ENCODE peak calls at places on chromosomes 3 and 15, in four cellular contexts. One of them, this sample, is unnamed.

GRCh38 chr3:55143928-55144671 is 216.2 kb upstream of the LRTM1 start:
- DNase-seq in GM23338: no peak
- DNase-seq in H1: no peak
- DNase-seq in HCT116: no peak
- DNase-seq in this sample: no peak

GRCh38 chr3:10855083-10855870 is 39.2 kb downstream of the SLC6A11 start:
- DNase-seq in GM23338: no peak
- DNase-seq in H1: no peak
- DNase-seq in HCT116: no peak
- DNase-seq in this sample: no peak

GRCh38 chr15:31279221-31280036 is 47.2 kb upstream of the KLF13 start:
- DNase-seq in GM23338: no peak
- DNase-seq in H1: peak; percentile 38
- DNase-seq in HCT116: no peak
- DNase-seq in this sample: no peak

GRCh38 chr15:35181538-35181937 is 96.4 kb upstream of the NANOGP8 start:
- DNase-seq in GM23338: no peak
- DNase-seq in H1: no peak
- DNase-seq in HCT116: peak; percentile 3
- DNase-seq in this sample: no peak

GRCh38 chr15:34757262-34757661 is 2.5 kb upstream of the GJD2 start:
- DNase-seq in GM23338: no peak
- DNase-seq in H1: no peak
- DNase-seq in HCT116: no peak
- DNase-seq in this sample: no peak

GRCh38 chr15:79002631-79003030 is 57.8 kb upstream of the CTSH start:
- DNase-seq in GM23338: no peak
- DNase-seq in H1: no peak
- DNase-seq in HCT116: no peak
- DNase-seq in this sample: no peak

GRCh38 chr3:70982700-70983140 is 600.8 kb downstream of the FOXP1 start:
- DNase-seq in GM23338: peak; percentile 54
- DNase-seq in H1: no peak
- DNase-seq in HCT116: peak; percentile 71
- DNase-seq in this sample: no peak

GRCh38 chr15:99165020-99165790 is 60.3 kb downstream of the SYNM start:
- DNase-seq in GM23338: no peak
- DNase-seq in H1: peak; percentile 6
- DNase-seq in HCT116: no peak
- DNase-seq in this sample: no peak

GRCh38 chr3:151843275-151843674 is 29.4 kb downstream of the AADAC start:
- DNase-seq in GM23338: no peak
- DNase-seq in H1: no peak
- DNase-seq in HCT116: no peak
- DNase-seq in this sample: no peak

GRCh38 chr15:62997441-62997840 is 45.1 kb upstream of the TPM1 start:
- DNase-seq in GM23338: no peak
- DNase-seq in H1: no peak
- DNase-seq in HCT116: no peak
- DNase-seq in this sample: no peak

GRCh38 chr3:150385296-150386242 is 22.5 kb upstream of the TSC22D2 start:
- DNase-seq in GM23338: no peak
- DNase-seq in H1: no peak
- DNase-seq in HCT116: no peak
- DNase-seq in this sample: no peak
- TF ChIP-seq POLR2AphosphoS5 in GM23338: no peak
- TF ChIP-seq POLR2AphosphoS5 in H1: no peak
- TF ChIP-seq POLR2AphosphoS5 in HCT116: no peak
- TF ChIP-seq POLR2AphosphoS5 in this sample: no peak

GRCh38 chr3:114411811-114412803 is 118.3 kb downstream of the TIGIT start:
- DNase-seq in GM23338: no peak
- DNase-seq in H1: no peak
- DNase-seq in HCT116: peak; percentile 65
- DNase-seq in this sample: no peak

GRCh38 chr3:114406922-114407321 is 113.1 kb downstream of the TIGIT start:
- DNase-seq in GM23338: no peak
- DNase-seq in H1: no peak
- DNase-seq in HCT116: no peak
- DNase-seq in this sample: no peak

GRCh38 chr3:114408763-114409162 is 114.9 kb downstream of the TIGIT start:
- DNase-seq in GM23338: peak; percentile 36
- DNase-seq in H1: no peak
- DNase-seq in HCT116: no peak
- DNase-seq in this sample: no peak

GRCh38 chr3:114409291-114409690 is 115.5 kb downstream of the TIGIT start:
- DNase-seq in GM23338: no peak
- DNase-seq in H1: no peak
- DNase-seq in HCT116: no peak
- DNase-seq in this sample: no peak

DNA sequence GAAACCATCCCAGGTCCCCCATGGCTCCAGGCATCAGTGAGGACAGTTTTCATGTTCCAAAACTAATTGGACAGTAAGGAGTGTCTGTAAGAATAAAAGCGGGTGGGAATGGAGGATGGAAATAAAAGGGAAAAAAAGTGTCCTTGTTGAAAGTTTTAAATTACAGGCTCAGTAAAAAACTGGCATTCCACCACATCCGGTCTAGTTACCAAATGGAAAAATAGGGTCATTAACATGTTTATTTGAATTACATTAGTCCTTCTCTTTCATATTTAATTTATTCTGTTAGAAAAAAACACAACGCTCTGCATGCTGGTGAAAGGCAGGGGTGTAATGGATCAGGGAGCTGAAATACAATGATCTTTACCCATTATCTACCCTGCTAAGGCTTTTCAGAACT is 117.5 kb downstream of the TIGIT start:
- DNase-seq in GM23338: no peak
- DNase-seq in H1: no peak
- DNase-seq in HCT116: no peak
- DNase-seq in this sample: peak; percentile 71
- TF ChIP-seq EZH2 in GM23338: no peak
- TF ChIP-seq EZH2 in H1: no peak
- TF ChIP-seq EZH2 in HCT116: no peak
- TF ChIP-seq EZH2 in this sample: no peak

DNA sequence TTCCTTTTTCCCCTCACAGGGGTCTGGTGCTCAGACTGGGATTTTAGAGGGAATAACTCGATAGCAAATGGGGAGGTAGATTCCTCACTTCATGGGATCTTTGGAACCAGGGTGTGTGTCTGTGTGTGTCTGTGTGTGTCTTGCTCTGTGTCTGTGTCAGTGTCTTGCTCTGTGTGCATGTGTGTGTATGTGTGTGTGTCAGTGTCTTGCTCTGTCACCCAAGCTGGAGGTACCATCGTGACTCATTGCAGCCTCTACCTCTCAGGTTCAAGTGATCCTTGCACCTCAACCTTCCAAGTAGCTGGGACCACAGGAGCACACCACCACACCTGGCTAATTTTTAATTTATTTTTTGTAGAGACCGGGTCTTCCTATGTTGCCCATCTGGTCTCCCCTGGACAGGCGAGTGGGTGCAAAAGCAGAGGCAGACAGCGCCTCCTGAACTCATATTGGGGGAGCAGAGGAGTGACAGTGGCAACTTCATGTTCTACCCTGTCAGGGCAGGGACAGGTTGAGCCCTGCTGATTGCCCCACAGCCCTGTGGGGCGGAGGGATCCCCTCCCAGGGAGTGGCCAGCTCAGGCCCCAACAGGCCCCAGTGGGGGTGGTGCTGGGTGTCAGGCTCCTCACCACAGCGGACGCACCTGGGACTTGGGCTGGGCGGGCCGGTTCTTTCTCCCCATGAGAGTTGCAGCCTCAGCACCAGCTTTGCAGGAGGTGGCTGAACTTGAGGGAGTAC is 10.4 kb upstream of the SEMA4B start:
- DNase-seq in GM23338: no peak
- DNase-seq in H1: no peak
- DNase-seq in HCT116: no peak
- DNase-seq in this sample: no peak
- TF ChIP-seq POLR2AphosphoS5 in GM23338: no peak
- TF ChIP-seq POLR2AphosphoS5 in H1: no peak
- TF ChIP-seq POLR2AphosphoS5 in HCT116: no peak
- TF ChIP-seq POLR2AphosphoS5 in this sample: no peak

GRCh38 chr3:74607803-74608202 is 6.7 kb downstream of the CNTN3 start:
- DNase-seq in GM23338: no peak
- DNase-seq in H1: no peak
- DNase-seq in HCT116: no peak
- DNase-seq in this sample: no peak

GRCh38 chr3:74614133-74614967 is at the start of gene CNTN3:
- DNase-seq in GM23338: peak; percentile 75
- DNase-seq in H1: peak; percentile 65
- DNase-seq in HCT116: no peak
- DNase-seq in this sample: no peak

GRCh38 chr3:74617786-74618185 is 3.3 kb upstream of the CNTN3 start:
- DNase-seq in GM23338: no peak
- DNase-seq in H1: no peak
- DNase-seq in HCT116: no peak
- DNase-seq in this sample: no peak

GRCh38 chr3:74613060-74613459 is 1.4 kb downstream of the CNTN3 start:
- DNase-seq in GM23338: no peak
- DNase-seq in H1: no peak
- DNase-seq in HCT116: no peak
- DNase-seq in this sample: no peak

GRCh38 chr3:74613566-74613965 is 893 bp downstream of the CNTN3 start:
- DNase-seq in GM23338: peak; percentile 3
- DNase-seq in H1: no peak
- DNase-seq in HCT116: no peak
- DNase-seq in this sample: no peak
- TF ChIP-seq EZH2 in GM23338: peak; percentile 38
- TF ChIP-seq EZH2 in H1: no peak
- TF ChIP-seq EZH2 in HCT116: no peak
- TF ChIP-seq EZH2 in this sample: no peak

GRCh38 chr3:59784164-59784563 is 734.3 kb upstream of the CFAP20DC start:
- DNase-seq in GM23338: peak; percentile 30
- DNase-seq in H1: no peak
- DNase-seq in HCT116: no peak
- DNase-seq in this sample: no peak
- TF ChIP-seq POLR2AphosphoS5 in GM23338: no peak
- TF ChIP-seq POLR2AphosphoS5 in H1: no peak
- TF ChIP-seq POLR2AphosphoS5 in HCT116: no peak
- TF ChIP-seq POLR2AphosphoS5 in this sample: no peak

GRCh38 chr3:137767146-137768020 is 3.3 kb downstream of the SOX14 start:
- DNase-seq in GM23338: peak; percentile 94
- DNase-seq in H1: peak; percentile 74
- DNase-seq in HCT116: no peak
- DNase-seq in this sample: no peak

GRCh38 chr3:137764563-137765309 is 621 bp downstream of the SOX14 start:
- DNase-seq in GM23338: peak; percentile 54
- DNase-seq in H1: peak; percentile 69
- DNase-seq in HCT116: no peak
- DNase-seq in this sample: no peak

GRCh38 chr3:137768021-137768360 is 3.9 kb downstream of the SOX14 start:
- DNase-seq in GM23338: no peak
- DNase-seq in H1: peak; percentile 76
- DNase-seq in HCT116: no peak
- DNase-seq in this sample: no peak

GRCh38 chr3:137765310-137766033 is 1.4 kb downstream of the SOX14 start:
- DNase-seq in GM23338: peak; percentile 41
- DNase-seq in H1: peak; percentile 59
- DNase-seq in HCT116: no peak
- DNase-seq in this sample: no peak

DNA sequence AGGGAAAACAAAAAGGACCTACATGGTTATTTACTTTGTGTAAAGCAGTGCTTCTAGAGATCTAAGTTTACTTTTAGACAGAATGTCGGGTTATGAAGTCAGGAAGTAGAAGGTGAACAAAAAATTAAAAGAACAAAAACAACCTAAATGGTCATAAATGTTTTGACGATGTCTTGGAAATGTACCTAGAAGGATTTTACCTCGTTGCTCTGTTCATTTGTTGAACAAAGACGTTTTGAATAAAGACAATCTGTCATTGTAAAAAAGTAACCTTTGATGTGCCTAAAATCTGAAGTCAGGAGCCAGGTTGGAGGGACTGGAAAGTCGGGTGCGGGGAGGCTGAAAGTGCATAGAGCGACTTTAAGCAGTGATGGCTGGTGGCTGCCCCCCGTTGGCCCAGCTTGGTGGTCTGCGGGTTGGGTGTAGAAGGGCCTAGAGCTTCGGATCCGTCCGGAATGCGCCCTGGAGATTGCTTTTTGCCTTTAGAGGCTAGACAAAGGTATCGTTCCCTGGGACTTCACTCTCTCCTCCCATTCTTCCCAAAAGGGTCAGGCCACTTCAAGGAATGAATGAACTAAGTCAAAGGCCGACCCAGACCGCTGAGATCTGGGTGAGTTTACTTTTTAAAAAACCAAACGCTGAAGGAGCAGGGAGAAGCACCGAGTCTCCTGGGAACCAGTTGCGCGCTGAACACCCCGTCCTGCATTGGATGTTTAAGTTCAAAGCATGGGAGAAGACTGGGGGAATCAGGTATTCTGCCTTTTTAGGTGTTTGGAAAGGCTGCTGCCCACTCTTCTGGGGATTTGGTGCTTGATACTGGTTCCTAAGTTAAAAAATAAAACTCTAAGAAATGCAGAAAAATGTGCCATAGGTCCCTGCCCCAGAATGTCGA is 2.2 kb downstream of the SOX14 start:
- DNase-seq in GM23338: peak; percentile 70
- DNase-seq in H1: peak; percentile 64
- DNase-seq in HCT116: no peak
- DNase-seq in this sample: no peak
- TF ChIP-seq EZH2 in GM23338: peak; percentile 87
- TF ChIP-seq EZH2 in H1: peak; percentile 47
- TF ChIP-seq EZH2 in HCT116: no peak
- TF ChIP-seq EZH2 in this sample: peak; percentile 69

DNA sequence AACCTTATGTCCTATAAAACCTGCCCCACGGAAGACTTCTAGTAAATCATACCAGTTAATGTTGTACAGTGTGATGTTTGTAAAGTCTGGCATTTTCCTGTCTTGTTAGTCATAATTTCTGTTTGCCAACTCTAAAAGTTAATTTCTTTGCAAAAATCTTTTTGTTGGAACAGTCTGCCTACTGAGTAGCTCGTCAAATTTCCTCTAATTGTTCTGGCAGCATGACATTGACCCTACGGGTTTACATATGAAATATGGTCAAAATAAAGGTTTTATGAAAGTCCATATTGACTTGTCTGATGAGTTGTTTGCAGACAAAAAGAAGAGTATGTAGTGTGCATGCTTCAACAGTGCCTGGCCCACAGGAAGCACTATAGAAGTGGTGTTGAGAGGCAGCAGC is 79.8 kb upstream of the SOX2 start:
- DNase-seq in GM23338: no peak
- DNase-seq in H1: no peak
- DNase-seq in HCT116: no peak
- DNase-seq in this sample: no peak
- TF ChIP-seq POLR2AphosphoS5 in GM23338: no peak
- TF ChIP-seq POLR2AphosphoS5 in H1: no peak
- TF ChIP-seq POLR2AphosphoS5 in HCT116: no peak
- TF ChIP-seq POLR2AphosphoS5 in this sample: no peak

DNA sequence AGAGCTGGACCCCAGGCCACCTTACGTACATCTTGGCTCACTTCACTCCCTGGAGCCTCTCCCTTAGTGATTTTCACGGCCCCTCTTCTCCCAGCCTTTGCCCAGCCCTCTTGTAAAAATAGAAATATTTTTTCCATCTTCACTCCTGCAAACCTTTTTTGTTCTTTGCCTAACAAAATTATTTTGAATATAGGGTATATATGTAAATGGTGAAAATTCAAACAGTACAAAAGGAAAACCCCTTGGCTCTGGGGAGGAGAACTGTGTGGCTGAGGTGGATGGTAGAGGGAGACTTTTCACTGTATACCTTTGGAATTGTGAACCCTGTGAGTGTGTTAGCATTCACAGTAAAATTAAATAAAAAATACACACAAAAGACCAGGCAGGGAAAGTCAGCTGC is 34.9 kb upstream of the POLG start:
- DNase-seq in GM23338: no peak
- DNase-seq in H1: no peak
- DNase-seq in HCT116: no peak
- DNase-seq in this sample: no peak
- TF ChIP-seq EZH2 in GM23338: peak; percentile 76
- TF ChIP-seq EZH2 in H1: no peak
- TF ChIP-seq EZH2 in HCT116: no peak
- TF ChIP-seq EZH2 in this sample: no peak